ENCODE peak calls at places on chromosomes 2 and 18, in eight cellular contexts. P, B, E, Y, G, O, N and K are unnamed samples.

GRCh38 chr2:175135177-175135576 is 32.8 kb downstream of the ATF2 start:
- DNase-seq in P (no peak), Y (no peak), G (no peak), B (no peak), N (no peak), O (no peak), E (no peak), K (no peak)

GRCh38 chr18:2050016-2050415 is 521.3 kb downstream of the METTL4 start:
- DNase-seq in E (no peak), B (peak), O (no peak), Y (no peak), N (no peak), P (no peak), G (no peak), K (no peak)

GRCh38 chr2:23693606-23693951 is 233.3 kb downstream of the ATAD2B start:
- DNase-seq in P (no peak), E (no peak), G (no peak), N (no peak), Y (no peak), O (no peak), B (no peak), K (no peak)

GRCh38 chr18:36583155-36583745 is 245.6 kb downstream of the TPGS2 start:
- DNase-seq in P (peak), Y (peak), N (no peak), O (no peak), G (no peak), B (peak), E (no peak), K (no peak)

GRCh38 chr2:145258903-145259579 is 739.1 kb upstream of the ZEB2 start:
- DNase-seq in B (peak), G (no peak), E (peak), N (no peak), P (no peak), O (no peak), Y (no peak), K (no peak)

GRCh38 chr2:54370405-54371104 is 85.6 kb upstream of the SPTBN1 start:
- DNase-seq in N (no peak), Y (no peak), P (no peak), B (no peak), E (no peak), O (no peak), G (no peak), K (no peak)

GRCh38 chr18:44839239-44839666 is 158.6 kb downstream of the SETBP1 start:
- DNase-seq in P (peak), B (peak), O (no peak), Y (no peak), G (peak), N (peak), E (peak), K (no peak)

GRCh38 chr2:68031546-68032160 is 31.2 kb downstream of the C1D start:
- DNase-seq in N (no peak), Y (no peak), B (peak), O (no peak), E (no peak), G (peak), P (no peak), K (no peak)

GRCh38 chr2:149715005-149715592 is 127.5 kb upstream of the MMADHC start:
- DNase-seq in E (no peak), G (peak), P (peak), Y (no peak), B (peak), O (no peak), N (no peak), K (no peak)

GRCh38 chr2:12610314-12610713 is 106.4 kb upstream of the TRIB2 start:
- DNase-seq in E (no peak), Y (no peak), O (no peak), G (no peak), B (no peak), N (no peak), P (no peak), K (no peak)

GRCh38 chr2:239438968-239439367 is 38.1 kb upstream of the HDAC4 start:
- DNase-seq in Y (no peak), O (no peak), N (no peak), B (no peak), G (no peak), P (no peak), E (no peak), K (no peak)
- TF ChIP-seq CTCF in Y (no peak), O (no peak), N (no peak), B (no peak), G (no peak), P (no peak), E (no peak), K (no peak)

GRCh38 chr2:28622101-28622499 is 126.2 kb downstream of the PLB1 start:
- DNase-seq in N (no peak), P (no peak), E (no peak), Y (no peak), O (no peak), B (no peak), G (no peak), K (no peak)

GRCh38 chr2:28619213-28620196 is 123.6 kb downstream of the PLB1 start:
- DNase-seq in B (no peak), O (no peak), P (no peak), Y (no peak), G (no peak), N (no peak), E (no peak), K (no peak)

GRCh38 chr2:28620801-28621171 is 124.9 kb downstream of the PLB1 start:
- DNase-seq in G (no peak), O (no peak), P (no peak), B (no peak), N (no peak), Y (no peak), E (no peak), K (no peak)

GRCh38 chr2:28620371-28620793 is 124.5 kb downstream of the PLB1 start:
- DNase-seq in O (no peak), G (no peak), Y (no peak), B (no peak), N (no peak), E (no peak), P (no peak), K (no peak)

DNA sequence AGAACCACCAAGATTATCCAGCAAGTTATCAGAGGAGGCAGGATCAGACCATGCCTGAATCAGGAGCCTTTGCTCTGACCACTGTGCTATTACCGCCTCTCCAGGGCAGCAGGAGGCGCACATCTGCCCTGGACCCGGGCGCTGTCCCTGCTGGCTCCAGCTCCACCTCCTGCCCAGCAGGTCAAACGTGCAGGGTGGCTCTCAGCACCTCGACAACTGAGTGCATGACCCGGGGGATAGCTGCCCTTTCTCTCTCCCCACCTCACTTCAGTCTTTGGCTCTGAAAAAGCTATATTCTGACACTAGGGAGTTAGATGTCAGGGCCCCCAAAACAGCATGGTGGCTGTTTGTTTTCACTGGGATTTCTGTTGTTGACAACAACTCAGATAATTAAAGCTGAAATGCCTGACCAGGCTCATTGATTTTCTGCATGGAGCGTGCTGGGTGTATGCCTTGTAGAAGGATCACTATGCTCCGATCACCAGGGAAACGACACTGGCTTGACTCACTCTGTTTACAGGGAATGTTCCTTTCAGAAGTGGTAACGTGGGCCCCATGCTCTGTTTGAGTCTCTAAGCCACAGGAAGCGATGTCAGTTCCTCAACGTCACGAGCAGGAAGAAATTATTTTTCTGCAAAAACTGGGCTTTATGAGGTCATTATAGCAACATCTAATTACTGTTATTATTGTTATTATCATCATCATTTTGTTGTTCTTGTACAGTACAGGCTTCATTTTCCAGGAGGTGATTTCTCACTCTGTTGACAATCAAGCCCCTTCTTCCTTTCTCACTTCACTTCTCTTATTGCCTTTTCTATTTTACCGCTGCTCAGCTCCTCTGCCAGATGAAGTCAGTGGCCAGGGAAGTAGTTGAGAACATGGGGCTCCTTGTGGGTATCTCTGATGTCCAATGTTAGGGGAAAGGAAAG is 125.6 kb downstream of the PLB1 start:
- DNase-seq in B (peak), O (no peak), G (peak), E (peak), Y (peak), N (peak), P (peak), K (peak)
- TF ChIP-seq CTCF in B (peak), O (no peak), G (peak), E (no peak), Y (peak), N (peak), P (peak), K (no peak)

DNA sequence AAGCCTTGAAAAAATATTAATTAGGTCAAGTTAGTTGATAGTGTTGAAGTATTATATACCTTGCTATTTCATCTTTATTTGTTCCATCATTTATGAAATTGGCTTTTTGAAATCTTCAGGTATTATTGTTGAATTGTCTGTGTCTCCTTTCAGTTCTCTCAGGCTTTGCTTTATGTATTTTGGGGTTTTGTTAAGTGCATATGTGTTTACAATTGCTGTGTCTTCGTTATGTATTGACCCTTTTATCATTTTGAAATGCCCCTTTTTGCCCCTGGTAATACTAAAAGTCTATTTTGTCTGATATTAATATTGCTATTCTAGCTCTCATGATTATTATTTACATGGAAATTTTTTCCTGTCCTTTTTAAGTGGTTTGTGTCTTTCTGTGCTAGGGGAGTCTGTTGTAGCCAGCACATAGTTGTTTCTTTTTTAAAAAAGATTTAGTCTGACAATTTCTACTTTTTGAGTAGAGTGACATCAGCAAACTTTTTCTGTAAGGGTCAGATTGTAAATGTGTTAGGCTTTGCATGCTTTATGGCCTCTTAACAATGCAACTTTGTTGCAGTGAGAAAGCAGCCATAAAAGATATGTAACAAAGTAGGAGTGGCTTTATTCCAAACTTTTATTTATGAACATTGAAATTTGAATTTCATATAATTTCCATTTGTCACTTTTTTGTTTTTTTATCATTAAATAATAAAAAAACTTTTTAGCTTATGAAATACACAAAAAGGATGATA is 19.9 kb downstream of the SOCS6 start:
- DNase-seq in P (no peak), Y (no peak), B (no peak), G (no peak), O (no peak), N (no peak), E (no peak), K (no peak)
- TF ChIP-seq CTCF in P (no peak), Y (no peak), B (no peak), G (no peak), O (no peak), N (no peak), E (no peak), K (no peak)

GRCh38 chr18:31942999-31943894 is at the start of gene TRAPPC8:
- DNase-seq in G (peak), Y (peak), B (peak), P (peak), N (peak), O (peak), E (peak), K (peak)
- TF ChIP-seq CTCF in G (no peak), Y (no peak), B (no peak), P (no peak), N (peak), O (no peak), E (peak), K (no peak)

GRCh38 chr2:169923977-169924376 is 96.7 kb downstream of the UBR3 start:
- DNase-seq in G (no peak), N (no peak), B (no peak), Y (no peak), O (no peak), P (no peak), E (no peak), K (no peak)

GRCh38 chr2:169925968-169926367 is 98.7 kb downstream of the UBR3 start:
- DNase-seq in E (no peak), Y (no peak), G (no peak), O (no peak), B (no peak), N (no peak), P (no peak), K (no peak)

GRCh38 chr2:169933124-169933711 is 106.0 kb downstream of the UBR3 start:
- DNase-seq in E (no peak), O (no peak), N (no peak), G (peak), P (no peak), Y (no peak), B (peak), K (no peak)

GRCh38 chr2:169928463-169928864 is 101.2 kb downstream of the UBR3 start:
- DNase-seq in B (peak), N (no peak), E (no peak), P (no peak), G (no peak), Y (no peak), O (no peak), K (no peak)
- TF ChIP-seq CTCF in B (peak), N (peak), E (peak), P (peak), G (peak), Y (peak), O (peak), K (peak)